ENCODE peak calls at places on chromosomes 12 and 14, in four cellular contexts. O, A, I and K are unnamed samples.

GRCh38 chr14:52328286-52328685 is 14.2 kb downstream of the PTGER2 start:
- DNase-seq in O (no peak), A (no peak), I (no peak), K (no peak)

GRCh38 chr14:62269204-62269603 is 507.0 kb downstream of the SNAPC1 start:
- DNase-seq in O (no peak), A (no peak), I (no peak), K (no peak)

GRCh38 chr14:76772300-76773187 is 11.3 kb downstream of the VASH1 start:
- DNase-seq in O (peak), A (no peak), I (peak), K (no peak)

GRCh38 chr14:67377916-67378315 is 17.8 kb downstream of the EIF2S1 start:
- DNase-seq in O (no peak), A (no peak), I (no peak), K (no peak)

GRCh38 chr12:59973515-59973914 is 377.7 kb downstream of the SLC16A7 start:
- DNase-seq in O (no peak), A (no peak), I (no peak), K (no peak)

GRCh38 chr12:6444704-6445688 is at the start of gene CD27:
- DNase-seq in O (no peak), A (peak), I (no peak), K (no peak)

GRCh38 chr12:91551927-91552326 is 369.3 kb upstream of the DCN start:
- DNase-seq in O (no peak), A (no peak), I (peak), K (no peak)

GRCh38 chr12:94553130-94553519 is 93.5 kb upstream of the CEP83 start:
- DNase-seq in O (no peak), A (no peak), I (no peak), K (no peak)

GRCh38 chr14:91956616-91957015 is 9.1 kb upstream of the FBLN5 start:
- DNase-seq in O (no peak), A (no peak), I (no peak), K (no peak)

GRCh38 chr14:52117433-52117832 is 48.6 kb upstream of the NID2 start:
- DNase-seq in O (peak), A (no peak), I (no peak), K (no peak)

GRCh38 chr12:7060353-7060954 is at the start of gene C1S:
- DNase-seq in O (peak), A (no peak), I (peak), K (no peak)

GRCh38 chr12:53828598-53828997 is 76.8 kb upstream of the CISTR start:
- DNase-seq in O (no peak), A (no peak), I (no peak), K (no peak)

GRCh38 chr12:127810026-127810425 is 456.9 kb upstream of the TMEM132C start:
- DNase-seq in O (no peak), A (no peak), I (no peak), K (no peak)

GRCh38 chr14:54920052-54920451 is 17.4 kb upstream of the GCH1 start:
- DNase-seq in O (no peak), A (no peak), I (no peak), K (no peak)

GRCh38 chr12:1246637-1247036 is 255.6 kb downstream of the ERC1 start:
- DNase-seq in O (no peak), A (no peak), I (no peak), K (no peak)

GRCh38 chr14:35362441-35362840 is 42.1 kb downstream of the NFKBIA start:
- DNase-seq in O (no peak), A (no peak), I (no peak), K (no peak)

GRCh38 chr14:28609228-28609828 is 157.3 kb upstream of the FOXG1 start:
- DNase-seq in O (no peak), A (no peak), I (peak), K (peak)

GRCh38 chr12:42468341-42468821 is 121.2 kb downstream of the PRICKLE1 start:
- DNase-seq in O (peak), A (no peak), I (no peak), K (no peak)

GRCh38 chr12:130715150-130715995 is 726 bp downstream of the RIMBP2 start:
- DNase-seq in O (no peak), A (no peak), I (no peak), K (no peak)

GRCh38 chr14:21241218-21241819 is 27.9 kb downstream of the HNRNPC start:
- DNase-seq in O (no peak), A (no peak), I (no peak), K (no peak)

GRCh38 chr12:21941522-21942376 is 523 bp upstream of the ABCC9 start:
- DNase-seq in O (peak), A (no peak), I (peak), K (no peak)

GRCh38 chr14:77181603-77182437 is at the start of gene TMEM63C:
- DNase-seq in O (no peak), A (peak), I (peak), K (peak)

GRCh38 chr12:10212623-10213131 is at the start of gene GABARAPL1:
- DNase-seq in O (peak), A (peak), I (peak), K (peak)

GRCh38 chr12:14765398-14765797 is 37.9 kb downstream of the WBP11 start:
- DNase-seq in O (no peak), A (no peak), I (no peak), K (no peak)

GRCh38 chr14:58636129-58636528 is 1.6 kb upstream of the DACT1 start:
- DNase-seq in O (no peak), A (no peak), I (no peak), K (no peak)

GRCh38 chr14:49961270-49962222 is 68.7 kb downstream of the ARF6 start:
- DNase-seq in O (no peak), A (no peak), I (no peak), K (peak)

GRCh38 chr12:109795023-109795422 is 38.2 kb downstream of the TRPV4 start:
- DNase-seq in O (no peak), A (no peak), I (no peak), K (no peak)

GRCh38 chr12:19707948-19708409 is 268.7 kb downstream of the AEBP2 start:
- DNase-seq in O (no peak), A (no peak), I (no peak), K (no peak)

GRCh38 chr12:50453872-50454271 is 50.9 kb upstream of the DIP2B start:
- DNase-seq in O (no peak), A (no peak), I (no peak), K (no peak)

GRCh38 chr12:105672171-105672570 is 341.7 kb downstream of the C12orf75 start:
- DNase-seq in O (peak), A (no peak), I (no peak), K (no peak)

GRCh38 chr14:70416322-70416716 is 571 bp downstream of the SYNJ2BP start:
- DNase-seq in O (no peak), A (no peak), I (no peak), K (no peak)

GRCh38 chr14:70415788-70416187 is 1.1 kb downstream of the SYNJ2BP start:
- DNase-seq in O (no peak), A (no peak), I (no peak), K (no peak)

GRCh38 chr14:70422538-70422937 is 5.6 kb upstream of the SYNJ2BP start:
- DNase-seq in O (no peak), A (no peak), I (no peak), K (no peak)

DNA sequence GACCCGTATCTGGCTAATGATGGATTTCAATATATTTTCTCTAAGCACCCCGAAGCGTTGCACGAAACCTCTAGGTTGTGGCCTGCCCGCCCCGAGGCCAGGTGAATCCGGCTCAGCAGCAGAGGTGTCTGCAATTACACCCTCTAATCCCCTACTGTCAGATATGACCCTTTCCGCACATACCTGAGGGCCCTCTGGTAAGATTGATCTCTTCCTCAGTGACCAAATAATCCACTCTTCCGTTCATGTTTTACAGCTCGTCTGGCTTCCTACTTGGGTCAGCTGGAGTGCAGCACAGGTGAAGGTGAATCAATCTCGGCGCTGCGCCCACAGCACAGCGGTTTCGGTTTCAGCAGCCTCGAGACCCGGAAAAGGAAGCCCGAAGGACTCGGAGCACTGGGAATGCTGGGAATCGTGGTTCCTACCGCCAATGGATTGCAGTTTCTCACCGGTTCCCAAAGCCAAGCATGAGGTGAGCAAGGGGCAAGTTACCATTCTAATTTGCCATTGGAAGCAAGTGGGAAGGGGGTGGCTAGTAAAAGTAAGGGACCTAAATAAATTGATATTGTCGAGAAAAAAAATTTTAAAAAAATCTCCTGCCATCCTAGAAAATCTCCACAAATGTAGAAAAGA is at the start of gene SYNJ2BP:
- DNase-seq in O (peak), A (peak), I (peak), K (peak)
- TF ChIP-seq CTCF in O (no peak), A (no peak), I (no peak), K (no peak)

GRCh38 chr12:123599721-123600120 is 2.2 kb upstream of the DDX55 start:
- DNase-seq in O (no peak), A (no peak), I (no peak), K (no peak)

GRCh38 chr12:123599310-123599709 is 2.6 kb upstream of the DDX55 start:
- DNase-seq in O (no peak), A (no peak), I (no peak), K (no peak)

GRCh38 chr12:123598522-123598921 is 3.4 kb upstream of the DDX55 start:
- DNase-seq in O (no peak), A (no peak), I (no peak), K (no peak)

GRCh38 chr12:123602651-123603195 is 824 bp downstream of the DDX55 start:
- DNase-seq in O (no peak), A (no peak), I (no peak), K (no peak)

GRCh38 chr12:123601602-123602489 is at the start of gene DDX55:
- DNase-seq in O (peak), A (peak), I (peak), K (peak)
- TF ChIP-seq CTCF in O (peak), A (peak), I (no peak), K (peak)

GRCh38 chr14:100286484-100287191 is 19.6 kb downstream of the SLC25A29 start:
- DNase-seq in O (no peak), A (no peak), I (no peak), K (peak)

GRCh38 chr14:100283984-100284881 is 22.0 kb downstream of the SLC25A29 start:
- DNase-seq in O (no peak), A (no peak), I (no peak), K (no peak)

GRCh38 chr14:100285021-100285912 is 21.0 kb downstream of the SLC25A29 start:
- DNase-seq in O (peak), A (peak), I (peak), K (peak)

GRCh38 chr14:100287202-100287997 is 18.8 kb downstream of the SLC25A29 start:
- DNase-seq in O (no peak), A (no peak), I (no peak), K (no peak)

GRCh38 chr14:100285913-100286400 is 20.3 kb downstream of the SLC25A29 start:
- DNase-seq in O (no peak), A (no peak), I (no peak), K (no peak)
- TF ChIP-seq CTCF in O (no peak), A (peak), I (no peak), K (no peak)

GRCh38 chr14:96255501-96256366 is at the start of gene BDKRB1:
- DNase-seq in O (no peak), A (no peak), I (no peak), K (no peak)

GRCh38 chr14:96257900-96258299 is 1.9 kb downstream of the BDKRB1 start:
- DNase-seq in O (no peak), A (no peak), I (no peak), K (no peak)

GRCh38 chr14:96257056-96257455 is 1.0 kb downstream of the BDKRB1 start:
- DNase-seq in O (no peak), A (no peak), I (no peak), K (no peak)

GRCh38 chr14:96254696-96255095 is 1.3 kb upstream of the BDKRB1 start:
- DNase-seq in O (no peak), A (no peak), I (no peak), K (no peak)

DNA sequence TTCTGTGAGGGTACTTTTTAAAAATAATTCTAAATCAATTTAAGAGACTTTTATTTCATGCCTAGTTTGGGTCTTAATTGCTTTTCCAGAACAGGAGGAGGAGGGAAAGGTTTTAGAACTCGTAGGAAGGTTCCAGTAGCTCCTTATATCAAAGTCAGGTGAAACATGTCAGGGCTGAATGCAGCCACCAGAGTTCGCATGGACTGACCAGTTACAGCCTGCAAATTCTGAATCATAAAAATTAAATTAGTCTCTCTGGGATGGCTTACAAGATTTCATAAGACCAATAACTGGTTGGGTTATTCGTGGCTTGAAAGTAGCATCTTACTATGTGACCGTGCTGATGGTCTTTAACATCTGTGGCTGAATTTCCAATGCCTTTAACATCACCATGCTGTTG is 410 bp downstream of the BDKRB1 start:
- DNase-seq in O (no peak), A (no peak), I (no peak), K (no peak)
- TF ChIP-seq CTCF in O (no peak), A (no peak), I (no peak), K (no peak)

GRCh38 chr14:65961004-65961403 is 525.2 kb upstream of the CCDC196 start:
- DNase-seq in O (peak), A (peak), I (peak), K (peak)
- TF ChIP-seq CTCF in O (peak), A (peak), I (peak), K (peak)